ENCODE peak calls at places on chromosome 9, in four cellular contexts. J, P, K and E are unnamed samples.

GRCh38 chr9:19741178-19741577 is 47.7 kb downstream of the SLC24A2 start:
- DNase-seq in J (no peak), P (no peak), K (no peak), E (no peak)

GRCh38 chr9:117412841-117413240 is 2.0 kb downstream of the ASTN2 start:
- DNase-seq in J (no peak), P (no peak), K (peak; percentile 48), E (no peak)

GRCh38 chr9:115134941-115135340 is 17.0 kb upstream of the TNC start:
- DNase-seq in J (no peak), P (no peak), K (no peak), E (no peak)

GRCh38 chr9:5438301-5439162 is 807 bp upstream of the PLGRKT start:
- DNase-seq in J (no peak), P (peak; percentile 89), K (no peak), E (no peak)

GRCh38 chr9:1869843-1870242 is 145.3 kb upstream of the SMARCA2 start:
- DNase-seq in J (peak; percentile 13), P (no peak), K (peak; percentile 34), E (peak; percentile 18)

GRCh38 chr9:134341306-134341705 is 15.1 kb downstream of the RXRA start:
- DNase-seq in J (no peak), P (no peak), K (no peak), E (no peak)

GRCh38 chr9:33125871-33126822 is 41.0 kb downstream of the B4GALT1 start:
- DNase-seq in J (no peak), P (no peak), K (no peak), E (no peak)

GRCh38 chr9:123929870-123930831 is at the start of gene DENND1A:
- DNase-seq in J (peak; percentile 98), P (no peak), K (peak; percentile 99), E (peak; percentile 77)

GRCh38 chr9:68678430-68678829 is 26.6 kb upstream of the PIP5K1B start:
- DNase-seq in J (peak; percentile 56), P (no peak), K (peak; percentile 4), E (peak; percentile 46)

DNA sequence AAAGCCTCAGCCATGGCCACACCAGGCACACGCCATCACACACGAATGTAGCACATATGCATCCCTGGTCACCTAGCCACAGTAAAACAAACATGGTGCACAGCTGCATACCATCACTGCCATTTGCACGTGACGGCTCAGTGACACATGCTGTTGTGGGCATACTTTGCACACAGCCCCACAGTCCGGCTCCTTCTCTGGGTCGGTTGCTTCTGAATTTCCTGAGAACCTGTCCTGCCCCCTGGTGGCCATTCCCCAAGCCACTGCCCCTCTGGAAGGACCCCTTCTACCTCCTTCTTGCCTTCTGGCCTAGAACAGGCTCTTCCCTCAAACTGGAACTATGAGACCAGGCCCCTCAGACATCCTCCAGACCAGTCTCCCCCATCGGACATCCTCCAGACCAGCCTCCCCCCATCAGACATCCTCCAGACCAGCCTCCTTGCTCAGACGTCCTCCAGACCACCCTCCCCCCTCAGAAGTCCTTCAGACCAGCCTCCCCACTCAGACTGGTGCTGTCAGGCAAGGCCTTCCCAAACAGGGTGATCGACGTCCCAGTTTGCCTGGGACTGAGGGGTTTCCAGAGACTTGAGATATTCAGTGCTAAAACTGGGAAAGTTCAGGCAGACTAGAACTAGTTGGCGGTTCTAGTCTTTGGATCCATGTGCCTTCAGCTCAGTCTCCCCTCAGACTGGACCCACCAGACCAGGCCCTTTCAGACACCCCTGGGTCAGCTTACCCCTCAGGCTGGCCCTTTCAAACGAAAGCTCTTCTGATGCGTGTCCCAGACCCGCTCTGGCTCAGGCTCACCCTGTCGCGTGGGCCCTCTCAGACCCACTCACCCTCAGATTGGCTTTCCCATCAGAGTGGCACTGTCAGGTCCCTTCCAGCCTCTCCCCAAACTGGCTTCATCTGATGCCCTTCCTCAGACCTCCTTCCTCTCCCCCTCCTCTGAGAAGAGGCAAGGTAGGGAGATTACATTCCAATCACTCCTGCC is 24.3 kb upstream of the ENHO start:
- DNase-seq in J (peak; percentile 53), P (no peak), K (peak; percentile 65), E (peak; percentile 58)
- TF ChIP-seq NFIC in J (no peak), P (no peak), K (no peak), E (no peak)

GRCh38 chr9:100426194-100426531 is 780 bp upstream of the MSANTD3 start:
- DNase-seq in J (no peak), P (no peak), K (peak; percentile 29), E (no peak)

GRCh38 chr9:100426532-100427365 is at the start of gene MSANTD3:
- DNase-seq in J (peak; percentile 90), P (no peak), K (peak; percentile 94), E (peak; percentile 76)

GRCh38 chr9:100428871-100429654 is 2.1 kb downstream of the MSANTD3 start:
- DNase-seq in J (no peak), P (no peak), K (no peak), E (peak; percentile 89)

GRCh38 chr9:100427366-100428263 is 672 bp downstream of the MSANTD3 start:
- DNase-seq in J (no peak), P (no peak), K (no peak), E (peak; percentile 36)

DNA sequence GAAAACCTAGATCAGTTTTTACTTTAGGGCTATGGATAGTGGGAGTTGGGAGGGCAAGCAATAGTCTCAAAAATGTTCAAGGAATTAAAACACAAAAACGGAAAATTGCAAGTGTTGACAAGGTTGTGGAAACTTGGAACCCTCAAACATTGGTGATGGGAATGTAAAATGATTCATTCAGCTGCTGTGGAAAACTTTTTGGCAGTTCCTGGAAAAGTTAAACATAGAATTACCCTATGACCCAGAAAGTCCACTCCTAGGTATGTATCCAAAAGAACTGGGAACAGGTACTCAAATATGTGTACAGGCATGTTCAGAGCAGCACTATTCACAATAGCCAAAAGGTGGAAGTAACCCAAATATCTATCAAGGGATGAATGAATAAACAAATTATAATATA is 1.2 kb upstream of the MSANTD3 start:
- DNase-seq in J (no peak), P (no peak), K (no peak), E (no peak)
- H3K4me2 ChIP-seq in J (peak overlapping the region; percentile 97), P (no peak overlapping the region), K (peak overlapping the region; percentile 98), E (peak overlapping the region; percentile 96)

GRCh38 chr9:130042931-130043653 is at the start of gene FNBP1:
- DNase-seq in J (peak; percentile 93), P (no peak), K (peak; percentile 99), E (peak; percentile 56)

GRCh38 chr9:130040901-130041647 is 1.9 kb downstream of the FNBP1 start:
- DNase-seq in J (no peak), P (no peak), K (no peak), E (no peak)

GRCh38 chr9:130041648-130042405 is 1.2 kb downstream of the FNBP1 start:
- DNase-seq in J (no peak), P (no peak), K (peak; percentile 70), E (no peak)

GRCh38 chr9:130042406-130042930 is 521 bp downstream of the FNBP1 start:
- DNase-seq in J (peak; percentile 48), P (no peak), K (peak; percentile 80), E (no peak)

DNA sequence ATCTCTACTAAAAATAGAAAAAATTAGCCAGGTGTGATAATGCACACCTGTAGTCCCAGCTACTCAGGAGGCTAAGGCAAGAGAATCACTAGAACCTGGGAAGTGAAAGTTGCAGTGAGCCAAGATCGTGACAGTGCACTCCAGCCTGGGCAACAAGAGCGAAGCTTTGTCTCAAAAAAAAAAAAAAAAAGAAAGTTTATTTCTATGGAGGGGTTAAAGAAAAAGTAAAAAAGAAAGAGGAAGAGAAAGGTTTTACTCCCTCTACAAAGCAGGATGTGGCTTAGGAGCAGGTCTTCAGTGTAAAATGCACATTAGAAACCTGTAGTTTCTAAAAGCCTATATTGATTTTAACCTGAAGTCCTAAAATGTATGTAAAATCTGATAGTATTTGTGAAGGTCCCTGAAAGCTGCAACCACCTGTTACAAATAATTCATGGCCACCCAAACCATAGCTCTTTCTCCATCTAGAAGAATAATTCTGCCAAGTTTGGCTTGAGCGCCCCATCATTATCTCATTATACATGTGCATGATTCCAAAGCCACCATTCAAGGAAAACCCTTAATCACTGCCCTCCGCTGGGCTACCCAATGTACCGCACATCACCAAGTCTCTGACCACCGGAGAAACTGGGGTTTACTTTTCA is 3.4 kb downstream of the FNBP1 start:
- DNase-seq in J (no peak), P (peak; percentile 75), K (peak; percentile 58), E (no peak)
- TF ChIP-seq NFIC in J (no peak), P (peak; percentile 87), K (no peak), E (no peak)

GRCh38 chr9:88653926-88654325 is 118.9 kb downstream of the NXNL2 start:
- DNase-seq in J (no peak), P (no peak), K (no peak), E (no peak)

GRCh38 chr9:88658311-88658822 is 123.4 kb downstream of the NXNL2 start:
- DNase-seq in J (no peak), P (no peak), K (no peak), E (no peak)

GRCh38 chr9:88651682-88652633 is 117.0 kb downstream of the NXNL2 start:
- DNase-seq in J (peak; percentile 8), P (no peak), K (no peak), E (no peak)

GRCh38 chr9:88657893-88658292 is 122.9 kb downstream of the NXNL2 start:
- DNase-seq in J (no peak), P (no peak), K (no peak), E (no peak)

GRCh38 chr9:88652876-88653275 is 117.9 kb downstream of the NXNL2 start:
- DNase-seq in J (no peak), P (no peak), K (no peak), E (no peak)
- H3K4me2 ChIP-seq in J (no peak overlapping the region), P (no peak overlapping the region), K (peak overlapping the region; percentile 77), E (no peak overlapping the region)

DNA sequence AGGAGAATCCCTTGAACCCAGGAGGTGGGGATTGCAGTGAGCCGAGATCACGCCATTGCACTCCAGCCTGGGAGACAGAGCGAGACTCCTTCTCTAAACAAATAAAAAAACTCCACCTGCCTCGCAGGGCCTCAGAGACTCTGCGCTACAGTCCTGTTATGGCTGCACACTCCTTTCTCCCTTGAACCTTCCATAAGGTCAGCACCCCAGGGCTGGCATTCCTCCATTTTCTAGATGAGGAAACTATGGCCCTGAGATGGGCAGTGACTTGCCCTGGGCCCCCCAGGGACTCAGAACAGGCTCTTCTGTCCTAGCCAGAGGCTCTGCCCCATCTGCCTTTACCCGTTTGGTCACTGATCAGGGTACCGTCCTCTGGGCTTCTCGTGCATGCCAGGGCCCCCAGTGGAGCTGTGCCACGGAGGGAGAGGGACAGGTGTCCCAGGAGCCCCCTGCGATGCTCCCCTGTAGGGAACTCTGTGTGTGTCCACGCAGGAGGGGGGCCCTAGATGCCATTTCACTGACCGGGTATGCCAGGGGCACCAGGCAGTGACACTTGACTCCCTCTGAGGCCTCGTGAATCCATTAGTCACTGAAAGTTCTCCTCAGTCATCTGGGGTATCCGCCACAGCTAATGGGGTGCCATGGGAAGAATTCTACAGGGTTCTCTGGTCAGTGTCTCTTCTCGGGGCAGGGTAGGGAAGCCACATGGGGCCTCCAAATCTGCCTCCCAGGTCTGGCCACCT is 16.2 kb downstream of the RALGDS start:
- DNase-seq in J (no peak), P (no peak), K (no peak), E (no peak)
- TF ChIP-seq NFIC in J (no peak), P (no peak), K (no peak), E (no peak)

DNA sequence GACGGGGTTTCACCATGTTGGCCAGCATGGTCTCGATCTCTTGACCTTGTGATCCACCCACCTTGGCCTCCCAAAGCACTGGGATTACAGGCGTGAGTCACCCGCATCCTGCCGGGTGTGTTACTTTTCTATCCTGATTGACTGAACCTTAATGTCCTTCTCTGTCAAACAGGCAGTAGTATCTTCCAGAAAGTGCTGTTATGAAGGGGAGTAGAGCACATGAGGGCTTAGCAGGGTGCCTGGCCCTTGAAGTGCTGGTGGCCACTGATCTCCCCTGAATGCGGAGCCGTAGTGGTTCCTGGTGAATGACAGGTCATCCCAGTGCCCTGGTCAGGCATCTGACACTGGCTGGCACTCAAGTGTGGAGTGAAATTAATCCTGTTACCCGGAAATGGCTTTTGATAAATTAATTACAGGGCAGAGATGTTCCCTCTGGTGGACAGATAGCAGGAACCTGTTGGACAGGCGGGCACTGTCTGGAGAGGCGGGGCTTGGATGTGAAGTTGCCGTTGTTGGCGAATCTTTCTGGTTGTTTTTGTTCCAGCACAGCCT is 28.4 kb downstream of the PRRC2B start:
- DNase-seq in J (no peak), P (no peak), K (peak; percentile 81), E (no peak)
- H3K4me2 ChIP-seq in J (no peak overlapping the region), P (no peak overlapping the region), K (peak overlapping the region; percentile 78), E (no peak overlapping the region)